ENCODE peak calls at places on chromosomes 12 and 14, in seven cellular contexts. G is tibial artery, A is amniotic stem cell, Y is nephron progenitor cell, R is GM13977, J is T-helper 9 cell, S is ELF-1. N is an unnamed sample.

GRCh38 chr14:61568572-61569011 is 126.7 kb upstream of the HIF1A start:
- DNase-seq in G (no peak), A (no peak), Y (peak), R (peak), J (peak), S (peak), N (no peak)

GRCh38 chr12:27289414-27289813 is 43.2 kb upstream of the BMAL2 start:
- DNase-seq in G (no peak), A (no peak), Y (no peak), R (no peak), J (no peak), S (no peak), N (no peak)

GRCh38 chr14:81519200-81519998 is 14.3 kb downstream of the SEL1L start:
- DNase-seq in G (no peak), A (no peak), Y (no peak), R (no peak), J (no peak), S (no peak), N (no peak)

GRCh38 chr12:19744760-19745218 is 305.5 kb downstream of the AEBP2 start:
- DNase-seq in G (no peak), A (no peak), Y (no peak), R (no peak), J (no peak), S (no peak), N (no peak)

GRCh38 chr12:13000616-13000934 is 510 bp upstream of the HEBP1 start:
- DNase-seq in G (no peak), A (no peak), Y (no peak), R (no peak), J (peak), S (peak), N (no peak)

GRCh38 chr12:113403435-113404415 is at the start of gene SDS:
- DNase-seq in G (peak), A (no peak), Y (no peak), R (no peak), J (no peak), S (no peak), N (no peak)

GRCh38 chr14:24881496-24881895 is 168.5 kb downstream of the STXBP6 start:
- DNase-seq in G (no peak), A (no peak), Y (no peak), R (no peak), J (no peak), S (no peak), N (no peak)

GRCh38 chr12:131848753-131849152 is 20.6 kb downstream of the MMP17 start:
- DNase-seq in G (no peak), A (no peak), Y (no peak), R (no peak), J (no peak), S (no peak), N (no peak)

GRCh38 chr12:69966409-69966808 is 141.4 kb downstream of the MYRFL start:
- DNase-seq in G (peak), A (no peak), Y (no peak), R (no peak), J (no peak), S (no peak), N (no peak)

GRCh38 chr12:78887008-78887407 is 22.4 kb downstream of the SYT1 start:
- DNase-seq in G (no peak), A (peak), Y (no peak), R (no peak), J (no peak), S (no peak), N (no peak)

GRCh38 chr14:93969082-93969828 is 7.1 kb downstream of the ASB2 start:
- DNase-seq in G (peak), A (no peak), Y (no peak), R (no peak), J (no peak), S (no peak), N (no peak)

GRCh38 chr12:93379432-93380308 is 1.9 kb downstream of the NUDT4 start:
- DNase-seq in G (no peak), A (no peak), Y (no peak), R (no peak), J (no peak), S (no peak), N (no peak)

GRCh38 chr14:31933716-31934115 is 143.4 kb upstream of the ARHGAP5 start:
- DNase-seq in G (no peak), A (no peak), Y (no peak), R (no peak), J (no peak), S (no peak), N (no peak)

GRCh38 chr14:92973265-92973797 is 50.4 kb downstream of the CHGA start:
- DNase-seq in G (peak), A (no peak), Y (peak), R (no peak), J (no peak), S (peak), N (peak)

GRCh38 chr14:51336304-51336703 is 96.3 kb downstream of the TMX1 start:
- DNase-seq in G (no peak), A (no peak), Y (no peak), R (no peak), J (no peak), S (no peak), N (no peak)

GRCh38 chr14:104882325-104882973 is 17.4 kb downstream of the CEP170B start:
- DNase-seq in G (no peak), A (no peak), Y (peak), R (peak), J (no peak), S (peak), N (no peak)

GRCh38 chr12:130764475-130765185 is 48.5 kb upstream of the RIMBP2 start:
- DNase-seq in G (no peak), A (peak), Y (no peak), R (no peak), J (no peak), S (peak), N (no peak)

GRCh38 chr14:103151270-103151933 is 28.1 kb downstream of the TNFAIP2 start:
- DNase-seq in G (no peak), A (no peak), Y (no peak), R (no peak), J (no peak), S (no peak), N (no peak)

GRCh38 chr12:50517456-50518048 is 12.8 kb downstream of the DIP2B start:
- DNase-seq in G (no peak), A (no peak), Y (no peak), R (peak), J (no peak), S (no peak), N (no peak)

GRCh38 chr12:87323369-87323768 is 705.8 kb downstream of the C12orf50 start:
- DNase-seq in G (no peak), A (peak), Y (no peak), R (no peak), J (no peak), S (no peak), N (no peak)

GRCh38 chr12:108560321-108560721 is 652 bp downstream of the SART3 start:
- DNase-seq in G (no peak), A (no peak), Y (no peak), R (no peak), J (no peak), S (no peak), N (no peak)

GRCh38 chr12:3261782-3262359 is 184.7 kb downstream of the TSPAN9 start:
- DNase-seq in G (peak), A (no peak), Y (no peak), R (no peak), J (no peak), S (no peak), N (no peak)

GRCh38 chr12:81835783-81836182 is 76.6 kb upstream of the PPFIA2 start:
- DNase-seq in G (no peak), A (no peak), Y (no peak), R (no peak), J (no peak), S (no peak), N (no peak)

GRCh38 chr14:20400965-20401593 is 12.2 kb downstream of the TEP1 start:
- DNase-seq in G (no peak), A (no peak), Y (no peak), R (no peak), J (no peak), S (no peak), N (peak)

GRCh38 chr14:29462271-29462670 is 465.4 kb downstream of the PRKD1 start:
- DNase-seq in G (no peak), A (no peak), Y (no peak), R (no peak), J (no peak), S (no peak), N (no peak)

GRCh38 chr12:77442633-77443032 is 377.3 kb upstream of the E2F7 start:
- DNase-seq in G (no peak), A (no peak), Y (no peak), R (no peak), J (no peak), S (no peak), N (no peak)

GRCh38 chr12:95473440-95473946 is 459 bp upstream of the METAP2 start:
- DNase-seq in G (peak), A (no peak), Y (peak), R (peak), J (no peak), S (no peak), N (peak)

GRCh38 chr14:69573841-69574265 is 818 bp downstream of the CCDC177 start:
- DNase-seq in G (no peak), A (no peak), Y (peak), R (peak), J (no peak), S (peak), N (no peak)

GRCh38 chr12:118922405-118922804 is 58.9 kb upstream of the SRRM4 start:
- DNase-seq in G (no peak), A (no peak), Y (peak), R (no peak), J (no peak), S (peak), N (no peak)

GRCh38 chr14:92657457-92658142 is 90.8 kb downstream of the LGMN start:
- DNase-seq in G (peak), A (no peak), Y (no peak), R (no peak), J (no peak), S (no peak), N (peak)

GRCh38 chr12:122830517-122831214 is 4.6 kb upstream of the HIP1R start:
- DNase-seq in G (no peak), A (no peak), Y (no peak), R (no peak), J (no peak), S (peak), N (no peak)

GRCh38 chr12:4282103-4282891 is 8.7 kb downstream of the CCND2 start:
- DNase-seq in G (no peak), A (no peak), Y (no peak), R (no peak), J (no peak), S (no peak), N (no peak)

GRCh38 chr12:62328296-62328921 is 68.2 kb downstream of the USP15 start:
- DNase-seq in G (no peak), A (no peak), Y (no peak), R (no peak), J (no peak), S (no peak), N (no peak)

GRCh38 chr12:105928436-105928835 is 210.3 kb downstream of the NUAK1 start:
- DNase-seq in G (no peak), A (no peak), Y (no peak), R (no peak), J (no peak), S (no peak), N (peak)

GRCh38 chr12:47286676-47287075 is 206.9 kb upstream of the AMIGO2 start:
- DNase-seq in G (no peak), A (no peak), Y (no peak), R (no peak), J (no peak), S (no peak), N (no peak)

GRCh38 chr14:93375673-93376156 is 28.7 kb downstream of the COX8C start:
- DNase-seq in G (no peak), A (no peak), Y (no peak), R (peak), J (no peak), S (no peak), N (no peak)

GRCh38 chr12:31524791-31525495 is 66.0 kb downstream of the DENND5B start:
- DNase-seq in G (no peak), A (no peak), Y (no peak), R (peak), J (no peak), S (no peak), N (no peak)

GRCh38 chr14:90615444-90616095 is 200.7 kb downstream of the TTC7B start:
- DNase-seq in G (no peak), A (no peak), Y (peak), R (no peak), J (no peak), S (peak), N (no peak)

GRCh38 chr14:91149462-91149861 is 35.6 kb downstream of the DGLUCY start:
- DNase-seq in G (peak), A (peak), Y (no peak), R (no peak), J (no peak), S (no peak), N (peak)

GRCh38 chr14:59913187-59913586 is 6.8 kb upstream of the LRRC9 start:
- DNase-seq in G (no peak), A (no peak), Y (no peak), R (no peak), J (no peak), S (no peak), N (no peak)